ENCODE peak calls at places on chromosomes 5 and 9, in four cellular contexts. R, N, I and M are unnamed samples.

GRCh38 chr9:90165281-90165680 is 477.3 kb downstream of the DIRAS2 start:
- DNase-seq in R (no peak), N (no peak), I (no peak), M (no peak)

GRCh38 chr9:12798066-12798770 is 23.4 kb downstream of the LURAP1L start:
- DNase-seq in R (no peak), I (no peak), N (no peak), M (no peak)

GRCh38 chr9:38443597-38443996 is 19.3 kb upstream of the IGFBPL1 start:
- DNase-seq in N (no peak), I (no peak), R (no peak), M (no peak)

GRCh38 chr5:136781464-136781863 is 416.1 kb upstream of the TRPC7 start:
- DNase-seq in N (no peak), I (no peak), R (no peak), M (no peak)

GRCh38 chr5:157477814-157478494 is 17.9 kb downstream of the NIPAL4 start:
- DNase-seq in I (no peak), R (no peak), N (no peak), M (no peak)

GRCh38 chr9:86353591-86354047 is 591 bp downstream of the TUT7 start:
- DNase-seq in N (no peak), R (no peak), I (peak; percentile 56), M (no peak)

GRCh38 chr5:88677943-88678779 is 204.8 kb downstream of the MEF2C start:
- DNase-seq in I (no peak), N (no peak), R (no peak), M (no peak)

GRCh38 chr5:168947212-168947868 is 353.6 kb downstream of the SLIT3 start:
- DNase-seq in I (peak; percentile 24), R (peak; percentile 27), N (peak; percentile 53), M (no peak)

GRCh38 chr5:153476767-153477166 is 13.7 kb upstream of the GRIA1 start:
- DNase-seq in I (peak; percentile 53), R (no peak), N (no peak), M (no peak)

GRCh38 chr5:150097152-150097551 is 10.8 kb upstream of the CSF1R start:
- DNase-seq in I (no peak), N (no peak), R (no peak), M (no peak)

GRCh38 chr5:14249258-14250093 is 106.3 kb downstream of the TRIO start:
- DNase-seq in I (no peak), R (no peak), N (no peak), M (no peak)

GRCh38 chr5:54719384-54720306 is 202.1 kb downstream of the SNX18 start:
- DNase-seq in R (no peak), I (peak; percentile 45), N (no peak), M (no peak)

GRCh38 chr9:133691191-133691590 is 47.0 kb downstream of the SARDH start:
- DNase-seq in I (no peak), R (no peak), N (no peak), M (no peak)

GRCh38 chr5:160506006-160507004 is 84.7 kb downstream of the PTTG1 start:
- DNase-seq in N (no peak), I (no peak), R (no peak), M (no peak)

GRCh38 chr5:140114341-140115185 is 654 bp downstream of the PURA start:
- DNase-seq in I (peak; percentile 71), R (peak; percentile 73), N (peak; percentile 46), M (no peak)

GRCh38 chr5:149378241-149378805 is 769 bp downstream of the IL17B start:
- DNase-seq in N (no peak), I (no peak), R (no peak), M (no peak)

GRCh38 chr9:133621868-133622267 is 12.7 kb upstream of the FAM163B start:
- DNase-seq in R (no peak), N (no peak), I (no peak), M (no peak)

GRCh38 chr5:169577966-169578365 is 5.6 kb upstream of the SPDL1 start:
- DNase-seq in R (no peak), N (no peak), I (no peak), M (no peak)

GRCh38 chr5:172777381-172778222 is 6.6 kb upstream of the DUSP1 start:
- DNase-seq in I (peak; percentile 56), R (peak; percentile 75), N (no peak), M (peak; percentile 97)

GRCh38 chr5:135683227-135683626 is 104.4 kb upstream of the CXCL14 start:
- DNase-seq in I (no peak), R (no peak), N (no peak), M (no peak)

GRCh38 chr9:79686381-79687130 is 114.8 kb downstream of the TLE4 start:
- DNase-seq in R (no peak), N (no peak), I (no peak), M (no peak)

GRCh38 chr9:97628668-97629067 is 4.5 kb downstream of the TSTD2 start:
- DNase-seq in N (no peak), R (no peak), I (no peak), M (no peak)

GRCh38 chr5:172453986-172454354 is 355 bp downstream of the SH3PXD2B start:
- DNase-seq in R (peak; percentile 78), N (peak; percentile 49), I (peak; percentile 41), M (no peak)

GRCh38 chr9:96853711-96854072 is 622 bp downstream of the ZNF782 start:
- DNase-seq in N (no peak), I (no peak), R (no peak), M (no peak)

GRCh38 chr5:172490739-172491461 is 36.6 kb upstream of the SH3PXD2B start:
- DNase-seq in N (no peak), R (no peak), I (no peak), M (peak; percentile 91)

GRCh38 chr9:126661521-126662251 is 48.0 kb downstream of the LMX1B start:
- DNase-seq in N (peak; percentile 61), R (no peak), I (peak; percentile 62), M (no peak)

GRCh38 chr5:38871211-38871610 is 25.4 kb downstream of the OSMR start:
- DNase-seq in N (no peak), R (no peak), I (no peak), M (no peak)

GRCh38 chr9:24464321-24464951 is 81.3 kb downstream of the IZUMO3 start:
- DNase-seq in N (no peak), I (peak; percentile 71), R (no peak), M (no peak)

GRCh38 chr5:119945696-119946095 is 316.3 kb downstream of the FAM170A start:
- DNase-seq in R (no peak), I (no peak), N (no peak), M (no peak)

GRCh38 chr5:119943148-119943547 is 313.8 kb downstream of the FAM170A start:
- DNase-seq in N (no peak), R (no peak), I (peak; percentile 11), M (no peak)
- TF ChIP-seq CTCF in N (no peak), R (no peak), I (no peak), M (no peak)

DNA sequence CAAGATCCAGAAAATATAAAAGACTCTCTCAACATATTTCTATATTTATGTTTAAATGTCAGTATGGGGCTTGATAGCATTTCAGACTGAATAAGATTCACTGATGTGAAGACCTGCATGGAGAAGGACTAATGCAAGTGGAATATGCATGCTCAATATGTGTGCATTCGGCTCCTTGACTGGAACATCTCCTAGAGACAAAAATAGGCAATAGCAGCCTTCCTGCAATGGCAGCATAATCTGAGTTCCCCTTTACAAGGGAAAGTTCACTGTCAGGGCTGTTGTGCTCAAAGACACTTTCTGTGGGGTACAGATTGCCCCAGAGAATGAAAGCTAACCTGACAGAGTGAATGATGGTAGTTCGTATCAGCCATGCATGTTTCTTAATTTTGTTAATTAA is 42.4 kb downstream of the STARD4 start:
- DNase-seq in R (no peak), N (no peak), I (no peak), M (no peak)
- TF ChIP-seq CTCF in R (no peak), N (no peak), I (no peak), M (no peak)

GRCh38 chr5:132176987-132177386 is 50.7 kb downstream of the P4HA2 start:
- DNase-seq in R (no peak), I (peak; percentile 33), N (no peak), M (no peak)
- TF ChIP-seq CTCF in R (no peak), I (no peak), N (no peak), M (no peak)

DNA sequence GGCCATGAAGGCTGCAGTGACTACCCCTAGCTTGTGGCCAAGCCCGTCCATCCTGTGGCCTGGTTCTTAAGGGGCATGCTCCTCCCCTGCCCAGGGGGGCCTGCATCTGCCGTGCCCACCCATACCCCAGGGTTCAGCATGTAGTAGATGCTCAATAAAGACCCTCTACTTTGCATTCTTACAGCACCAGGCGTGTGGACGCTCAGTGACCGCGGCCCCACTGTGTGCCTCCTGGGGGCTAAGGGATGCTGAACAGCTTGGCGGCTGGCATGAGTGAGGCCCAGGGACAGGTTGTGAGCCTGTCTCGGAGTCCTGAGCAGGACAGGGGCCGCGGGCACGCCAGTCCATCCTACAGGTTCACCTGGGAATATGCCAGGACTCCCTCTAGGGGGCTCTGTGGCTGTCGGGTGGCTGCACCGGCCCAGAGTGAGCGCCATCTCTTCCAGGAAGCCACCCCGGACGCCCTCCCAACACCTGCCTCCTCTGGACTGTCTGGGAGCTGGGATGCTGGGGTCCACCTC is 9.1 kb downstream of the NOTCH1 start:
- DNase-seq in I (no peak), R (no peak), N (no peak), M (no peak)
- TF ChIP-seq CTCF in I (no peak), R (no peak), N (peak; percentile 13), M (no peak)

DNA sequence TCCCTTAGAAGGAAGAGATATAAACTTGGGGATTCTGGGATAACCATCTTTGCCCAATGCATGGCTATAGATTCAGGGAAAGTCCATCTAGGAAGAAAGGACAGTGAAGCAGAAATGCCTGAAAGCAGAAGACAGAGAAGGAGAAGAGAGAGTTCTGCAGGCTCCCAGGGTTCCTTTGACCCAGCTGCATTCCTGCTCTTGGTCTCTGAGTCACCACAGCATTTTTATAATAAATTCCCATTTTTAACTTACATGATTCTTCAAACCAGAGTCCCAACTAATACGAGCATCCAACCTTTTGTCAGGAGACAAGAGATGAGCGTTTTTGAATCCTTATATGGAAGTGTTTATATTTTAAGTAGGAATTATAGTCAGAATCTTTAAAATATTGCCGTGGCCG is 12.0 kb upstream of the AOPEP start:
- DNase-seq in R (no peak), I (no peak), N (no peak), M (no peak)
- TF ChIP-seq CTCF in R (no peak), I (no peak), N (no peak), M (no peak)

DNA sequence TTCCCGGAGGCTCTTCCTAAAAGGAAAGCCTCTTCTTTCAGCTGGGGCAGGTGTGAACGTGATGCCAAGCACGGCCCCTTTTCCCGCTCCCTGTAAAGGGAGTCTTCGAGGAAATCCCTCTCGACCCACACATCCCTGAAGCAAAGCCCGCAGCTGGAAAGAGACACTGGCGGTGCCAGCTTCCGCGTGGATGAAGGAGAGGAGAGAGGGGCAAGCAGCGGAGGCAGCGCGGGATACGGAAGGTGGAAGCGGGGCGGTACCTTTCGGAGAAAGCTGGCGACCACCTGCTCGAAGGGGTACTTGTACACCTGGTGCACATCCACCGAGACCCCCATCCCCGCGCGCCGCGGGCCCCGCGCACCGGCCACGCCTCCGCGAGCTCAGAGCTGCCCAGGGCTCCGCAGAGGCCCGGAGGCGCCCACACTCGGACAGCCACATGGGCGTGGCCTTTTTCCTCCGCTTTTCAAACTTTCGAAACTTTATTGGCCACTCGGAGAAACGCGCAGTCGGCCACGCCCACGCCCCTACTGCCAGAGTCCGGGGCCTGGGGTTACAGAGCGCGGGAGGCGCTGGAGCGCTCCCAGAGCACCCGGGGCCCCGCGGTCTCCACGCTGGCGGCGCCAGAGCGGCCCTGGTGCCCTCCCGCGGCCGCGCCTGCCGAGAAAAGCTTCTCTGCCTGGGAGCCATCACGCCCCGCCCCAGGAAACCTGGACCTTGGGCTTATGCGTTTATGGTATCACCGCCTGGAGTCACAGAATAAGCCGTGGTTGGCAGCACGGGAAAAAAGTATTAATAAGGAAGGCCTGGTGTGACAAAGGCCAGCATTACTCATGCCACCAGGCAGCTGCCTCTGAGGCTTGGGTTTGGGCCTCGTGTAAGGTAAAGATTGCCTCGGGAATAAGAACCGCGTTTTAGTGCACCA is at the start of gene PRELID2:
- DNase-seq in I (peak; percentile 87), N (peak; percentile 82), R (peak; percentile 91), M (no peak)
- TF ChIP-seq CTCF in I (no peak), N (peak; percentile 35), R (no peak), M (no peak)